ENCODE peak calls at places on chromosomes 2 and 18, in ten cellular contexts. One of them, this sample, is unnamed.

GRCh38 chr2:42101641-42102605 is 54.1 kb downstream of the PKDCC start:
- DNase-seq in WERI-Rb-1: no peak
- DNase-seq in activated CD4-positive, alpha-beta T cell treated with anti-CD3 and anti-CD28 coated beads, Interleukin-2, amount 50 U/mL, for 1 hour: peak
- DNase-seq in AG09319: no peak
- DNase-seq in kidney epithelial cell: peak
- DNase-seq in myocyte: no peak
- DNase-seq in LoVo: no peak
- DNase-seq in tibial artery: peak
- DNase-seq in HEK293T: no peak
- DNase-seq in T-helper 17 cell: peak
- DNase-seq in this sample: peak

GRCh38 chr2:160630801-160631590 is 137.4 kb upstream of the RBMS1 start:
- DNase-seq in T-helper 17 cell: no peak
- DNase-seq in AG09319: no peak
- DNase-seq in activated CD4-positive, alpha-beta T cell treated with anti-CD3 and anti-CD28 coated beads, Interleukin-2, amount 50 U/mL, for 1 hour: no peak
- DNase-seq in kidney epithelial cell: no peak
- DNase-seq in HEK293T: no peak
- DNase-seq in WERI-Rb-1: no peak
- DNase-seq in tibial artery: no peak
- DNase-seq in myocyte: peak
- DNase-seq in LoVo: no peak
- DNase-seq in this sample: peak

GRCh38 chr2:85666435-85666924 is 1.5 kb downstream of the SFTPB start:
- DNase-seq in tibial artery: no peak
- DNase-seq in kidney epithelial cell: no peak
- DNase-seq in WERI-Rb-1: no peak
- DNase-seq in LoVo: no peak
- DNase-seq in AG09319: no peak
- DNase-seq in myocyte: no peak
- DNase-seq in HEK293T: no peak
- DNase-seq in T-helper 17 cell: no peak
- DNase-seq in activated CD4-positive, alpha-beta T cell treated with anti-CD3 and anti-CD28 coated beads, Interleukin-2, amount 50 U/mL, for 1 hour: no peak
- DNase-seq in this sample: no peak

GRCh38 chr2:20223345-20224190 is 1.4 kb downstream of the SDC1 start:
- DNase-seq in tibial artery: no peak
- DNase-seq in kidney epithelial cell: no peak
- DNase-seq in WERI-Rb-1: peak
- DNase-seq in AG09319: no peak
- DNase-seq in T-helper 17 cell: no peak
- DNase-seq in myocyte: peak
- DNase-seq in LoVo: peak
- DNase-seq in activated CD4-positive, alpha-beta T cell treated with anti-CD3 and anti-CD28 coated beads, Interleukin-2, amount 50 U/mL, for 1 hour: no peak
- DNase-seq in HEK293T: peak
- DNase-seq in this sample: peak

GRCh38 chr2:121530210-121530562 is 494 bp upstream of the RNU4ATAC start:
- DNase-seq in LoVo: no peak
- DNase-seq in T-helper 17 cell: peak
- DNase-seq in HEK293T: peak
- DNase-seq in AG09319: peak
- DNase-seq in activated CD4-positive, alpha-beta T cell treated with anti-CD3 and anti-CD28 coated beads, Interleukin-2, amount 50 U/mL, for 1 hour: no peak
- DNase-seq in myocyte: peak
- DNase-seq in WERI-Rb-1: peak
- DNase-seq in tibial artery: peak
- DNase-seq in kidney epithelial cell: peak
- DNase-seq in this sample: no peak

GRCh38 chr2:233049194-233049761 is 10.9 kb upstream of the INPP5D start:
- DNase-seq in HEK293T: no peak
- DNase-seq in myocyte: peak
- DNase-seq in kidney epithelial cell: no peak
- DNase-seq in AG09319: no peak
- DNase-seq in activated CD4-positive, alpha-beta T cell treated with anti-CD3 and anti-CD28 coated beads, Interleukin-2, amount 50 U/mL, for 1 hour: no peak
- DNase-seq in T-helper 17 cell: no peak
- DNase-seq in LoVo: no peak
- DNase-seq in tibial artery: peak
- DNase-seq in WERI-Rb-1: no peak
- DNase-seq in this sample: no peak

GRCh38 chr2:74867841-74868658 is 34.1 kb downstream of the HK2 start:
- DNase-seq in T-helper 17 cell: no peak
- DNase-seq in AG09319: peak
- DNase-seq in activated CD4-positive, alpha-beta T cell treated with anti-CD3 and anti-CD28 coated beads, Interleukin-2, amount 50 U/mL, for 1 hour: no peak
- DNase-seq in tibial artery: peak
- DNase-seq in WERI-Rb-1: no peak
- DNase-seq in myocyte: peak
- DNase-seq in kidney epithelial cell: peak
- DNase-seq in LoVo: peak
- DNase-seq in HEK293T: no peak
- DNase-seq in this sample: peak

GRCh38 chr2:63890678-63891077 is 49.0 kb downstream of the UGP2 start:
- DNase-seq in LoVo: no peak
- DNase-seq in kidney epithelial cell: no peak
- DNase-seq in AG09319: no peak
- DNase-seq in activated CD4-positive, alpha-beta T cell treated with anti-CD3 and anti-CD28 coated beads, Interleukin-2, amount 50 U/mL, for 1 hour: no peak
- DNase-seq in T-helper 17 cell: no peak
- DNase-seq in WERI-Rb-1: no peak
- DNase-seq in tibial artery: no peak
- DNase-seq in myocyte: no peak
- DNase-seq in HEK293T: no peak
- DNase-seq in this sample: no peak

GRCh38 chr2:124323321-124323720 is 298.2 kb downstream of the CNTNAP5 start:
- DNase-seq in WERI-Rb-1: no peak
- DNase-seq in activated CD4-positive, alpha-beta T cell treated with anti-CD3 and anti-CD28 coated beads, Interleukin-2, amount 50 U/mL, for 1 hour: no peak
- DNase-seq in tibial artery: no peak
- DNase-seq in kidney epithelial cell: no peak
- DNase-seq in T-helper 17 cell: no peak
- DNase-seq in myocyte: no peak
- DNase-seq in AG09319: no peak
- DNase-seq in LoVo: no peak
- DNase-seq in HEK293T: no peak
- DNase-seq in this sample: no peak

GRCh38 chr2:120432293-120432975 is 86.5 kb downstream of the INHBB start:
- DNase-seq in AG09319: no peak
- DNase-seq in activated CD4-positive, alpha-beta T cell treated with anti-CD3 and anti-CD28 coated beads, Interleukin-2, amount 50 U/mL, for 1 hour: no peak
- DNase-seq in myocyte: no peak
- DNase-seq in T-helper 17 cell: no peak
- DNase-seq in HEK293T: no peak
- DNase-seq in WERI-Rb-1: no peak
- DNase-seq in LoVo: no peak
- DNase-seq in kidney epithelial cell: no peak
- DNase-seq in tibial artery: no peak
- DNase-seq in this sample: no peak

GRCh38 chr2:213149949-213150314 is 1.5 kb downstream of the IKZF2 start:
- DNase-seq in T-helper 17 cell: no peak
- DNase-seq in activated CD4-positive, alpha-beta T cell treated with anti-CD3 and anti-CD28 coated beads, Interleukin-2, amount 50 U/mL, for 1 hour: no peak
- DNase-seq in WERI-Rb-1: no peak
- DNase-seq in AG09319: no peak
- DNase-seq in myocyte: peak
- DNase-seq in HEK293T: no peak
- DNase-seq in LoVo: no peak
- DNase-seq in kidney epithelial cell: no peak
- DNase-seq in tibial artery: no peak
- DNase-seq in this sample: no peak

GRCh38 chr2:226190479-226191252 is 609.0 kb downstream of the IRS1 start:
- DNase-seq in WERI-Rb-1: no peak
- DNase-seq in T-helper 17 cell: no peak
- DNase-seq in myocyte: peak
- DNase-seq in activated CD4-positive, alpha-beta T cell treated with anti-CD3 and anti-CD28 coated beads, Interleukin-2, amount 50 U/mL, for 1 hour: no peak
- DNase-seq in kidney epithelial cell: no peak
- DNase-seq in AG09319: no peak
- DNase-seq in LoVo: no peak
- DNase-seq in tibial artery: no peak
- DNase-seq in HEK293T: no peak
- DNase-seq in this sample: no peak

GRCh38 chr2:226934546-226935243 is 98.8 kb downstream of the RHBDD1 start:
- DNase-seq in T-helper 17 cell: no peak
- DNase-seq in kidney epithelial cell: no peak
- DNase-seq in HEK293T: no peak
- DNase-seq in WERI-Rb-1: no peak
- DNase-seq in tibial artery: no peak
- DNase-seq in LoVo: no peak
- DNase-seq in activated CD4-positive, alpha-beta T cell treated with anti-CD3 and anti-CD28 coated beads, Interleukin-2, amount 50 U/mL, for 1 hour: no peak
- DNase-seq in myocyte: peak
- DNase-seq in AG09319: no peak
- DNase-seq in this sample: no peak

GRCh38 chr2:25618676-25619075 is 54.7 kb downstream of the DTNB start:
- DNase-seq in kidney epithelial cell: peak
- DNase-seq in tibial artery: no peak
- DNase-seq in activated CD4-positive, alpha-beta T cell treated with anti-CD3 and anti-CD28 coated beads, Interleukin-2, amount 50 U/mL, for 1 hour: no peak
- DNase-seq in myocyte: peak
- DNase-seq in HEK293T: no peak
- DNase-seq in T-helper 17 cell: no peak
- DNase-seq in AG09319: no peak
- DNase-seq in WERI-Rb-1: no peak
- DNase-seq in LoVo: peak
- DNase-seq in this sample: peak

GRCh38 chr2:197285361-197285760 is 25.2 kb downstream of the ANKRD44 start:
- DNase-seq in T-helper 17 cell: no peak
- DNase-seq in HEK293T: no peak
- DNase-seq in WERI-Rb-1: no peak
- DNase-seq in kidney epithelial cell: no peak
- DNase-seq in AG09319: no peak
- DNase-seq in LoVo: no peak
- DNase-seq in tibial artery: no peak
- DNase-seq in myocyte: no peak
- DNase-seq in activated CD4-positive, alpha-beta T cell treated with anti-CD3 and anti-CD28 coated beads, Interleukin-2, amount 50 U/mL, for 1 hour: no peak
- DNase-seq in this sample: no peak

GRCh38 chr2:135744761-135745314 is 3.2 kb downstream of the UBXN4 start:
- DNase-seq in kidney epithelial cell: no peak
- DNase-seq in HEK293T: peak
- DNase-seq in activated CD4-positive, alpha-beta T cell treated with anti-CD3 and anti-CD28 coated beads, Interleukin-2, amount 50 U/mL, for 1 hour: peak
- DNase-seq in T-helper 17 cell: no peak
- DNase-seq in tibial artery: no peak
- DNase-seq in WERI-Rb-1: peak
- DNase-seq in myocyte: peak
- DNase-seq in LoVo: no peak
- DNase-seq in AG09319: no peak
- DNase-seq in this sample: peak

GRCh38 chr2:19900536-19901200 is 1.1 kb downstream of the TTC32 start:
- DNase-seq in activated CD4-positive, alpha-beta T cell treated with anti-CD3 and anti-CD28 coated beads, Interleukin-2, amount 50 U/mL, for 1 hour: peak
- DNase-seq in LoVo: peak
- DNase-seq in T-helper 17 cell: no peak
- DNase-seq in tibial artery: no peak
- DNase-seq in HEK293T: no peak
- DNase-seq in myocyte: peak
- DNase-seq in AG09319: no peak
- DNase-seq in WERI-Rb-1: no peak
- DNase-seq in kidney epithelial cell: no peak
- DNase-seq in this sample: no peak

GRCh38 chr2:239590995-239591915 is 190.4 kb upstream of the HDAC4 start:
- DNase-seq in myocyte: no peak
- DNase-seq in LoVo: no peak
- DNase-seq in activated CD4-positive, alpha-beta T cell treated with anti-CD3 and anti-CD28 coated beads, Interleukin-2, amount 50 U/mL, for 1 hour: no peak
- DNase-seq in tibial artery: peak
- DNase-seq in HEK293T: no peak
- DNase-seq in kidney epithelial cell: no peak
- DNase-seq in AG09319: no peak
- DNase-seq in T-helper 17 cell: no peak
- DNase-seq in WERI-Rb-1: no peak
- DNase-seq in this sample: no peak

GRCh38 chr2:31222086-31222485 is 4.8 kb upstream of the CAPN14 start:
- DNase-seq in T-helper 17 cell: no peak
- DNase-seq in kidney epithelial cell: no peak
- DNase-seq in activated CD4-positive, alpha-beta T cell treated with anti-CD3 and anti-CD28 coated beads, Interleukin-2, amount 50 U/mL, for 1 hour: no peak
- DNase-seq in AG09319: no peak
- DNase-seq in myocyte: no peak
- DNase-seq in WERI-Rb-1: no peak
- DNase-seq in tibial artery: no peak
- DNase-seq in LoVo: no peak
- DNase-seq in HEK293T: no peak
- DNase-seq in this sample: no peak

GRCh38 chr2:111173856-111174255 is 53.1 kb downstream of the BCL2L11 start:
- DNase-seq in HEK293T: no peak
- DNase-seq in activated CD4-positive, alpha-beta T cell treated with anti-CD3 and anti-CD28 coated beads, Interleukin-2, amount 50 U/mL, for 1 hour: no peak
- DNase-seq in AG09319: no peak
- DNase-seq in kidney epithelial cell: no peak
- DNase-seq in WERI-Rb-1: no peak
- DNase-seq in myocyte: no peak
- DNase-seq in tibial artery: no peak
- DNase-seq in T-helper 17 cell: no peak
- DNase-seq in LoVo: no peak
- DNase-seq in this sample: no peak

GRCh38 chr18:48078448-48078847 is 148.0 kb upstream of the SMAD2 start:
- DNase-seq in HEK293T: no peak
- DNase-seq in T-helper 17 cell: no peak
- DNase-seq in myocyte: no peak
- DNase-seq in AG09319: no peak
- DNase-seq in LoVo: no peak
- DNase-seq in WERI-Rb-1: no peak
- DNase-seq in activated CD4-positive, alpha-beta T cell treated with anti-CD3 and anti-CD28 coated beads, Interleukin-2, amount 50 U/mL, for 1 hour: no peak
- DNase-seq in tibial artery: peak
- DNase-seq in kidney epithelial cell: no peak
- DNase-seq in this sample: no peak

GRCh38 chr18:73040247-73040646 is 172.5 kb upstream of the NETO1 start:
- DNase-seq in tibial artery: no peak
- DNase-seq in myocyte: no peak
- DNase-seq in T-helper 17 cell: no peak
- DNase-seq in kidney epithelial cell: no peak
- DNase-seq in HEK293T: no peak
- DNase-seq in activated CD4-positive, alpha-beta T cell treated with anti-CD3 and anti-CD28 coated beads, Interleukin-2, amount 50 U/mL, for 1 hour: no peak
- DNase-seq in WERI-Rb-1: no peak
- DNase-seq in LoVo: no peak
- DNase-seq in AG09319: no peak
- DNase-seq in this sample: no peak

GRCh38 chr18:71131918-71132317 is 843.1 kb downstream of the SOCS6 start:
- DNase-seq in WERI-Rb-1: no peak
- DNase-seq in tibial artery: no peak
- DNase-seq in kidney epithelial cell: no peak
- DNase-seq in myocyte: no peak
- DNase-seq in AG09319: no peak
- DNase-seq in LoVo: no peak
- DNase-seq in HEK293T: no peak
- DNase-seq in T-helper 17 cell: no peak
- DNase-seq in activated CD4-positive, alpha-beta T cell treated with anti-CD3 and anti-CD28 coated beads, Interleukin-2, amount 50 U/mL, for 1 hour: no peak
- DNase-seq in this sample: no peak

GRCh38 chr2:173874899-173875247 is 90.3 kb downstream of the SP3 start:
- DNase-seq in HEK293T: no peak
- DNase-seq in AG09319: no peak
- DNase-seq in kidney epithelial cell: peak
- DNase-seq in tibial artery: no peak
- DNase-seq in myocyte: no peak
- DNase-seq in activated CD4-positive, alpha-beta T cell treated with anti-CD3 and anti-CD28 coated beads, Interleukin-2, amount 50 U/mL, for 1 hour: no peak
- DNase-seq in LoVo: no peak
- DNase-seq in T-helper 17 cell: no peak
- DNase-seq in WERI-Rb-1: no peak
- DNase-seq in this sample: no peak

GRCh38 chr2:214310319-214310718 is 100.5 kb upstream of the VWC2L start:
- DNase-seq in HEK293T: no peak
- DNase-seq in WERI-Rb-1: no peak
- DNase-seq in activated CD4-positive, alpha-beta T cell treated with anti-CD3 and anti-CD28 coated beads, Interleukin-2, amount 50 U/mL, for 1 hour: no peak
- DNase-seq in T-helper 17 cell: no peak
- DNase-seq in tibial artery: no peak
- DNase-seq in myocyte: peak
- DNase-seq in kidney epithelial cell: no peak
- DNase-seq in AG09319: no peak
- DNase-seq in LoVo: no peak
- DNase-seq in this sample: no peak

GRCh38 chr2:161104054-161104553 is 56.1 kb upstream of the TANK start:
- DNase-seq in WERI-Rb-1: no peak
- DNase-seq in tibial artery: no peak
- DNase-seq in myocyte: no peak
- DNase-seq in T-helper 17 cell: no peak
- DNase-seq in LoVo: no peak
- DNase-seq in HEK293T: no peak
- DNase-seq in AG09319: no peak
- DNase-seq in kidney epithelial cell: no peak
- DNase-seq in activated CD4-positive, alpha-beta T cell treated with anti-CD3 and anti-CD28 coated beads, Interleukin-2, amount 50 U/mL, for 1 hour: no peak
- DNase-seq in this sample: no peak

GRCh38 chr2:203347375-203347774 is 19.2 kb downstream of the ABI2 start:
- DNase-seq in LoVo: no peak
- DNase-seq in kidney epithelial cell: no peak
- DNase-seq in AG09319: no peak
- DNase-seq in myocyte: no peak
- DNase-seq in T-helper 17 cell: no peak
- DNase-seq in WERI-Rb-1: no peak
- DNase-seq in activated CD4-positive, alpha-beta T cell treated with anti-CD3 and anti-CD28 coated beads, Interleukin-2, amount 50 U/mL, for 1 hour: no peak
- DNase-seq in tibial artery: no peak
- DNase-seq in HEK293T: no peak
- DNase-seq in this sample: no peak

GRCh38 chr18:55794288-55795052 is 206.5 kb upstream of the TCF4 start:
- DNase-seq in LoVo: no peak
- DNase-seq in kidney epithelial cell: no peak
- DNase-seq in activated CD4-positive, alpha-beta T cell treated with anti-CD3 and anti-CD28 coated beads, Interleukin-2, amount 50 U/mL, for 1 hour: no peak
- DNase-seq in AG09319: peak
- DNase-seq in myocyte: no peak
- DNase-seq in WERI-Rb-1: no peak
- DNase-seq in HEK293T: no peak
- DNase-seq in tibial artery: no peak
- DNase-seq in T-helper 17 cell: no peak
- DNase-seq in this sample: peak

This sample was measured in AG08396.